ENCODE peak calls at places on chromosomes 4 and X, in four cellular contexts. K is breast epithelium, I is HCT116, P is HepG2. X is an unnamed sample.

GRCh38 chr4:38179690-38180299 is 219.6 kb downstream of the PTTG2 start:
- DNase-seq in I (no peak), K (peak; percentile 70), P (peak; percentile 65), X (peak; percentile 88)

GRCh38 chr4:56655627-56656345 is 25.3 kb downstream of the HOPX start:
- DNase-seq in I (no peak), K (no peak), P (no peak), X (peak; percentile 10)

GRCh38 chr4:72205831-72206230 is 174.0 kb downstream of the NPFFR2 start:
- DNase-seq in I (no peak), K (no peak), P (no peak), X (no peak)

GRCh38 chr4:151420408-151420807 is 11.4 kb downstream of the FHIP1A start:
- DNase-seq in I (no peak), K (no peak), P (no peak), X (no peak)

GRCh38 chr4:139816856-139817255 is 151.2 kb downstream of the MGST2 start:
- DNase-seq in P (no peak), K (no peak), I (no peak), X (no peak)

GRCh38 chr4:1511441-1512041 is 105.3 kb upstream of the NKX1-1 start:
- DNase-seq in P (peak; percentile 35), K (no peak), I (peak; percentile 69), X (no peak)

GRCh38 chr4:185634066-185634652 is 98.9 kb upstream of the PDLIM3 start:
- DNase-seq in I (peak; percentile 8), P (peak; percentile 9), K (no peak), X (no peak)

GRCh38 chrX:40154229-40154852 is 56.6 kb upstream of the BCOR start:
- DNase-seq in I (no peak), P (peak; percentile 82), K (no peak), X (no peak)

GRCh38 chr4:47017081-47017480 is 14.3 kb upstream of the GABRB1 start:
- DNase-seq in P (no peak), K (no peak), I (no peak), X (no peak)

GRCh38 chr4:14650127-14650526 is 352.2 kb upstream of the CPEB2 start:
- DNase-seq in K (no peak), I (no peak), P (no peak), X (no peak)

GRCh38 chr4:74545488-74545887 is 100.6 kb downstream of the AREG start:
- DNase-seq in P (no peak), I (no peak), K (no peak), X (no peak)

GRCh38 chr4:86033171-86033570 is 326.7 kb downstream of the MAPK10 start:
- DNase-seq in I (no peak), K (no peak), P (no peak), X (peak; percentile 9)

GRCh38 chrX:115561605-115562491 is 874 bp downstream of the PLS3 start:
- DNase-seq in K (no peak), I (no peak), P (peak; percentile 4), X (peak; percentile 21)

GRCh38 chr4:32798471-32798870 is 2078.3 kb downstream of the PCDH7 start:
- DNase-seq in K (no peak), I (no peak), P (no peak), X (no peak)

GRCh38 chr4:101114936-101115372 is 232.4 kb downstream of the PPP3CA start:
- DNase-seq in P (peak; percentile 99), K (no peak), I (peak; percentile 99), X (no peak)

GRCh38 chr4:4428966-4429875 is 42.3 kb downstream of the NSG1 start:
- DNase-seq in P (no peak), K (no peak), I (no peak), X (no peak)

GRCh38 chrX:70998402-70999027 is 67.6 kb upstream of the SLC7A3 start:
- DNase-seq in P (peak; percentile 37), K (no peak), I (no peak), X (no peak)

GRCh38 chrX:81261576-81261975 is 59.7 kb downstream of the SH3BGRL start:
- DNase-seq in P (peak; percentile 4), K (no peak), I (no peak), X (no peak)

GRCh38 chr4:41625531-41625930 is 87.6 kb downstream of the LIMCH1 start:
- DNase-seq in K (no peak), P (no peak), I (no peak), X (no peak)

GRCh38 chr4:147591048-147591577 is 26.1 kb upstream of the TMEM184C start:
- DNase-seq in I (no peak), K (no peak), P (no peak), X (no peak)

GRCh38 chrX:2318371-2318770 is 182.4 kb downstream of the DHRSX start:
- DNase-seq in I (no peak), P (no peak), K (no peak), X (no peak)

GRCh38 chr4:107853444-107854325 is 29.0 kb downstream of the SGMS2 start:
- DNase-seq in K (no peak), I (peak; percentile 42), P (no peak), X (no peak)

GRCh38 chr4:147994076-147994475 is 262.2 kb downstream of the ARHGAP10 start:
- DNase-seq in I (no peak), P (no peak), K (no peak), X (no peak)

GRCh38 chrX:151922692-151923091 is 10.0 kb downstream of the MAGEA4 start:
- DNase-seq in K (no peak), P (no peak), I (no peak), X (no peak)

GRCh38 chr4:1004557-1005485 is 6.6 kb upstream of the FGFRL1 start:
- DNase-seq in P (no peak), K (no peak), I (no peak), X (no peak)

GRCh38 chr4:183411291-183411861 is 33.1 kb upstream of the CDKN2AIP start:
- DNase-seq in P (no peak), I (no peak), K (no peak), X (no peak)

GRCh38 chr4:4333265-4333706 is 43.2 kb downstream of the ZBTB49 start:
- DNase-seq in I (no peak), P (no peak), K (peak; percentile 56), X (peak; percentile 26)

GRCh38 chr4:69095301-69095731 is 958 bp upstream of the UGT2B7 start:
- DNase-seq in P (peak; percentile 89), K (no peak), I (no peak), X (no peak)

GRCh38 chrX:113305496-113305895 is 464.9 kb upstream of the AMOT start:
- DNase-seq in I (no peak), K (no peak), P (no peak), X (no peak)

GRCh38 chrX:110383414-110383813 is 24.8 kb downstream of the RTL9 start:
- DNase-seq in K (no peak), I (no peak), P (no peak), X (no peak)

GRCh38 chrX:13622565-13622964 is 30.4 kb upstream of the TCEANC start:
- DNase-seq in I (no peak), P (no peak), K (no peak), X (no peak)

GRCh38 chrX:42096262-42096939 is 173.0 kb upstream of the CASK start:
- DNase-seq in P (peak; percentile 5), K (no peak), I (peak; percentile 2), X (no peak)

GRCh38 chr4:106569151-106570029 is 200.8 kb upstream of the GIMD1 start:
- DNase-seq in I (no peak), P (no peak), K (no peak), X (no peak)

GRCh38 chr4:165991325-165992180 is 118.5 kb downstream of the TLL1 start:
- DNase-seq in K (no peak), I (no peak), P (no peak), X (no peak)

GRCh38 chr4:21002976-21003375 is 302.7 kb downstream of the PACRGL start:
- DNase-seq in K (no peak), I (no peak), P (no peak), X (no peak)

GRCh38 chr4:47525154-47525819 is 40.2 kb downstream of the ATP10D start:
- DNase-seq in K (no peak), I (peak; percentile 21), P (no peak), X (no peak)

GRCh38 chrX:15930585-15930984 is 76.0 kb upstream of the AP1S2 start:
- DNase-seq in P (no peak), K (no peak), I (no peak), X (no peak)

GRCh38 chrX:50483283-50483682 is 12.7 kb upstream of the DGKK start:
- DNase-seq in P (no peak), I (no peak), K (no peak), X (no peak)

GRCh38 chr4:1171306-1172227 is 816 bp downstream of the SPON2 start:
- DNase-seq in I (no peak), P (no peak), K (no peak), X (peak; percentile 50)

GRCh38 chr4:825969-826330 is at the start of gene CPLX1:
- DNase-seq in K (no peak), P (no peak), I (no peak), X (peak; percentile 35)

DNA sequence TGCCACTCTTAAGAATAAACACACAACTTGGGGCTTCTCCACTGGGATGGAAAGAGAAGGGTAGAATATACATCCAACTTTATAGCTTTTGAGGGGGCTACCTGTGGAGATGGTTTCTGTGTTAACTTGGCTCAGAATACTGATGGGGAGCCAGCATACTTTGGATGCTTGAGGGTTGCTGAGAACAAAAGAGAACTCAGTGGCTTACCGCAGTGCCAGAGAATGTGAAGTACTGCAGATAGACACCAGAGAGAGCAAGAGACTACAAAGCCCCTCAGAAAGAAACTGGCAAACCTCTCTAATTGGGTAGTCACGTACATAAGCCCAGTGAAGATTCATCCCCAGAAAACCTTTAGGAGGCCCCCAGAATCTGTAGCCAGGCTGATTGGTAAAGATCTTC is 214.4 kb downstream of the DCHS2 start:
- DNase-seq in P (no peak), I (no peak), K (no peak), X (no peak)
- TF ChIP-seq CTCF in P (no peak), I (no peak), K (no peak), X (no peak)

GRCh38 chr4:82284858-82285805 is 88.7 kb downstream of the HNRNPD start:
- DNase-seq in K (peak; percentile 99), I (peak; percentile 96), P (peak; percentile 98), X (peak; percentile 99)
- TF ChIP-seq POLR2AphosphoS5 in K (peak; percentile 42), I (no peak), P (no peak), X (no peak)

GRCh38 chr4:163251204-163251603 is 81.2 kb downstream of the NPY1R start:
- DNase-seq in P (peak; percentile 4), I (peak; percentile 13), K (no peak), X (no peak)
- TF ChIP-seq CTCF in P (no peak), I (no peak), K (no peak), X (no peak)

GRCh38 chrX:119784747-119785446 is 6.5 kb downstream of the RPL39 start:
- DNase-seq in P (no peak), K (no peak), I (no peak), X (peak; percentile 49)
- TF ChIP-seq POLR2AphosphoS5 in P (peak; percentile 33), K (no peak), I (no peak), X (no peak)

X was measured in transverse colon.